ENCODE peak calls at places on chromosomes 5 and 9, in five cellular contexts. G is astrocyte; U is activated effector memory CD4-positive, alpha-beta T cell treated with anti-CD3 and anti-CD28 coated beads, Interleukin-2, amount 50 U/mL, for 16 hours; C is activated T-cell treated with anti-CD3 and anti-CD28 coated beads, Interleukin-2, amount 50 U/mL, for 72 hours; J is AG08396. D is an unnamed sample.

GRCh38 chr9:89929721-89930480 is 325.1 kb downstream of the GADD45G start:
- DNase-seq in G (peak), U (no peak), C (no peak), J (no peak), D (no peak)

GRCh38 chr5:123807177-123807900 is 295.4 kb downstream of the CSNK1G3 start:
- DNase-seq in G (no peak), U (no peak), C (no peak), J (no peak), D (no peak)

GRCh38 chr5:115671939-115672338 is 46.1 kb upstream of the TMED7 start:
- DNase-seq in G (peak), U (no peak), C (no peak), J (no peak), D (no peak)

GRCh38 chr9:132927704-132928103 is 16.7 kb downstream of the TSC1 start:
- DNase-seq in G (no peak), U (no peak), C (no peak), J (no peak), D (no peak)

GRCh38 chr5:55853818-55854217 is 2.7 kb downstream of the IL31RA start:
- DNase-seq in G (peak), U (no peak), C (no peak), J (no peak), D (no peak)

GRCh38 chr9:20447291-20447690 is 175.0 kb downstream of the MLLT3 start:
- DNase-seq in G (peak), U (no peak), C (no peak), J (no peak), D (no peak)

GRCh38 chr5:116733995-116734716 is 159.5 kb upstream of the SEMA6A start:
- DNase-seq in G (no peak), U (no peak), C (no peak), J (no peak), D (no peak)

GRCh38 chr5:31459594-31459993 is 72.3 kb downstream of the DROSHA start:
- DNase-seq in G (peak), U (no peak), C (no peak), J (no peak), D (no peak)

GRCh38 chr5:81505672-81506071 is 111.7 kb upstream of the ACOT12 start:
- DNase-seq in G (no peak), U (no peak), C (no peak), J (no peak), D (no peak)

GRCh38 chr5:112201141-112201540 is 217.9 kb downstream of the EPB41L4A start:
- DNase-seq in G (no peak), U (no peak), C (no peak), J (no peak), D (no peak)

D was measured in T-helper 2 cell treated with Interferon-gamma antibody and Interleukin-4, amounts not matched to agents 5 μg/mL and 100 μg/mL, for 36 hours.